ENCODE peak calls at places on chromosomes 3 and 15, in four cellular contexts. S is heart left ventricle, V is dorsolateral prefrontal cortex, A is adrenal gland. Y is an unnamed sample.

GRCh38 chr15:95025924-95026728 is 794.8 kb downstream of the MCTP2 start:
- DNase-seq in S (no peak), V (no peak), A (peak), Y (no peak)

GRCh38 chr3:9028134-9028533 is 64.9 kb upstream of the RAD18 start:
- DNase-seq in S (peak), V (peak), A (peak), Y (peak)

GRCh38 chr3:31399270-31399669 is 133.5 kb upstream of the STT3B start:
- DNase-seq in S (no peak), V (no peak), A (no peak), Y (no peak)

GRCh38 chr3:194485471-194485875 is 1.3 kb downstream of the ATP13A3 start:
- DNase-seq in S (no peak), V (no peak), A (no peak), Y (no peak)

GRCh38 chr15:33022629-33023028 is 171.9 kb downstream of the FMN1 start:
- DNase-seq in S (peak), V (no peak), A (no peak), Y (no peak)

GRCh38 chr15:42471002-42471401 is 19.9 kb downstream of the ZNF106 start:
- DNase-seq in S (no peak), V (no peak), A (no peak), Y (no peak)

GRCh38 chr3:49899815-49900214 is 3.9 kb downstream of the MST1R start:
- DNase-seq in S (no peak), V (no peak), A (no peak), Y (no peak)

GRCh38 chr3:64384561-64384960 is 159.3 kb upstream of the PRICKLE2 start:
- DNase-seq in S (no peak), V (no peak), A (no peak), Y (no peak)

GRCh38 chr3:45223889-45224730 is 2.0 kb downstream of the TMEM158 start:
- DNase-seq in S (no peak), V (no peak), A (no peak), Y (no peak)

GRCh38 chr15:55846108-55846707 is 103.3 kb upstream of the PRTG start:
- DNase-seq in S (no peak), V (no peak), A (peak), Y (no peak)

GRCh38 chr15:81106560-81106959 is 27.5 kb upstream of the CFAP161 start:
- DNase-seq in S (no peak), V (no peak), A (peak), Y (no peak)

GRCh38 chr15:38868326-38869114 is 303.9 kb upstream of the RASGRP1 start:
- DNase-seq in S (peak), V (no peak), A (no peak), Y (no peak)

DNA sequence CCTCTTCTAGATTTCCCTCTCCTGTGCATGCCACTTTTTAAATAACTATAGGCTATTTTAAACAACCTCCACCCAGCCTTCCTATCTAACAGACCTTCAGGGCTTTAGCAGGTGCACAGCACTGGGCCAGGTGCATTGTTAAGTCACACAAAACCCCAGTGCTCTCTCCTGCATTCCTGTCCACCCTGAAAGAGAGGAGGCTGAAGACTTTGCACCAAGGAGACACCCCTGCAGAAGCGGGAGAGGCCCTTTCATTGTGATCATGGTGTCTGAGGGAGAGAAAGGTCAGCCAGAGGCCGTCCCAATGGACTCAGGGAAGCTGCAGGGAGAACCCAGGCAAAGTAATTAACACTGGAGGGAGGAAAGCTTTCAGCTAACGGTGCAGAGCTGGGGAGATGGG is 5.2 kb downstream of the LRIG1 start:
- DNase-seq in S (peak), V (no peak), A (no peak), Y (no peak)
- H3K27ac ChIP-seq in S (peak), V (peak), A (no peak), Y (peak)

GRCh38 chr3:11653298-11654055 is 9.8 kb upstream of the VGLL4 start:
- DNase-seq in S (no peak), V (no peak), A (no peak), Y (no peak)
- TF ChIP-seq CTCF in S (no peak), V (no peak), A (no peak), Y (no peak)

DNA sequence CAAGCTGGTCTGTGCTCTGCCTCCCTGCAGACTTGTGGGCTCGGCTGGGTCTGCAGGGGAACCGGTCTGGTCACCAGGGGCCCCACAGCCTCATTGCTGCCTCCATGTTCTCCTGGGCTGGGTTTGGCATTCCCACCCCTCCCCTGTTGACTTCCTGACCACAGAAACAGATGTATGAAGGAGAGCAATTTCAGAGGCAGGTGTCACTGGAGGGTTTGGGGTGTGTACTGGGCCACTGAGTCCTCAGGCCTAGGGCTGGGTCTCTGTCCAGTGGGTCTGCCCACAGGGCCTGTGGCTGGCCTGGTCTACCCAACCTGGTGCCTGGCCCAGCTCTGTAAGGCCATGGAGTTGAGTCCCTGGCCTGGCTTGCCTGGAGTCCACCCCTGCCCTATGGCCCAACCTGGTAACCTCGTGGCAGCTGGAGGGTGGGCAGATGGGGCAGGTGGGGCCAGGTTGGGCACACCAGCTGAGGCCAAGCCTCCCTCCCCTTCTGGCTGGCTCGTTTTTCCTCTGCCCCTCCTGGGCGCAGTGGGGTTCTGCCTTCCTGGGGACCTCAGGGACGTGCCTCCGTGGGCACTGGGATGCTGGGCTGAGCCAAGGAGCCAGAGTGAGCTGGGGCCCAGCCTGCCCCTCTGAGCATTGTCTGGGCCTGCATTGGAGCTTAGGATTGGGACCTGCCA is 20.8 kb downstream of the PLXNA1 start:
- DNase-seq in S (no peak), V (no peak), A (no peak), Y (no peak)
- H3K27ac ChIP-seq in S (no peak), V (no peak), A (no peak), Y (no peak)

DNA sequence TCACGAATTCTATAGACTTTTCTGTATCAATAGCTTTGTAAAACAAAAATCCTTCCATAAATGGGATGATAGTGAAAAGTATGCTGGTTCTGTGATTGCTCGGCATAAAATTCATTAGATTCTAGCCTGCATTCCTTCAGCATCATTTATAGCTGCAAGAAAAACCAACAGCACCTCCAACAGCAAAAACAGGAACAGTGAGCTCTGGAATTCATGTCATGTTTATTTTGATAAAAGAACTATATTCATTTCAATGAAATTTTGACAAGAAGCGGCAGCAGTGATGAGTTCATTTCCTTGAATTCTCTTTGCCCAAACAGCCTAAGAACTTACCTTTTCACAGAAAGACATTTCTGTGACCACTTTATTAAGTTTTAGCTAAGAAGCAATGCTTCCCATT is 515.2 kb upstream of the CCDC54 start:
- DNase-seq in S (no peak), V (no peak), A (no peak), Y (no peak)
- TF ChIP-seq CTCF in S (no peak), V (no peak), A (no peak), Y (peak)

GRCh38 chr15:67185621-67186225 is 68.7 kb downstream of the AAGAB start:
- DNase-seq in S (no peak), V (no peak), A (no peak), Y (no peak)
- H3K27ac ChIP-seq in S (peak), V (no peak), A (no peak), Y (peak)

DNA sequence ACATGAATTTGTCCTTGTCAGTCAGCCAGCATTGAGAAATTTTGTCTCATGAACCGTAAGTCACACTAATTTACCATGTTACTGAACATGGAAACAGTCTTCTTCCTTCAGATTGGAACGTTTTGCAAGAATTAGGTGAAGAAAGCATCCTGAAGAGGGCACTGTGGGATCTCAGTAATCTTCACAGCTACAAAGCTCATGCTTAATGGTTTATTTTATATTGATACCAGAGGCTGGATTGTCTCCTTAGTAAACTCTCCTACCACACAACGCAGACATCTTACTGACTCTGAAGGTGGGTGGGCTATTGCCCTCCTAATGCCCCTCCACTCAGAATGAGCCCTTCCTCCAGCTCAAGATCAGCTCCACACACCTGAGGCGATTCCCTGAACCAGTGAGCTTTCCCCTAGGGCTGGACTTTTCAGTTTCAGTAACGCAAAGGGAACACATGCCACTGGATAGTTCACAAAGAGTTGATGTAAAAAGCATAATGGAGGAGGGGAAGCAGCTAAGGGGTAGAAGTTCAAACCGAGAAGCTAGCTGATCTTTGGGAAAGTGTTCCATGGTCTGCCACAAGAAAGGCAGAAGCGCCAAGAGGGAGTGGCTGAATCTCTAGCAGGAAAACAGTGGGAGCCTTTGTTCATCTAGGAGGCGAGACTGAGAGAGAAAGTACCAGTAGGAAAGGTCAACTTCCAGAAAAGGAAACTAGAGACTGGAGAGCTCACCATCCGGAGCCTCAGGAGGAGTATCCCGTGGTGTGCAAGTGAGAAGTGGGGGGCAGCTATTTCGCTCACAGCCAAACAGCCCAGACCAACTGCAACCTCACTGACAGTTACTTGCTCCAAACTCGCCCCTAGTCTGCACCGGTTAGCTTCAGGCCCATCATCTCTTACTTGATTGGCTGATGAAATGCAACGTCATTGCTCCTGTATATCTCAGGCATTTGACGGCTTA is at the start of gene SLC9C1:
- DNase-seq in S (no peak), V (no peak), A (peak), Y (peak)
- TF ChIP-seq CTCF in S (peak), V (peak), A (peak), Y (peak)

Y was measured in coronary artery.